ENCODE peak calls at places on chromosomes 5 and 9, in four cellular contexts. K, R, Y and B are unnamed samples.

GRCh38 chr9:98742325-98743280 is 33.9 kb upstream of the GABBR2 start:
- DNase-seq in K (no peak), R (peak), Y (no peak), B (no peak)

GRCh38 chr5:142829821-142830220 is 59.6 kb downstream of the ARHGAP26 start:
- DNase-seq in R (no peak), K (no peak), Y (no peak), B (no peak)

GRCh38 chr5:691817-692529 is 1.2 kb downstream of the TPPP start:
- DNase-seq in R (no peak), K (no peak), Y (peak), B (no peak)

GRCh38 chr5:122940890-122941289 is 95.5 kb downstream of the SNX24 start:
- DNase-seq in R (no peak), K (no peak), Y (no peak), B (no peak)

GRCh38 chr5:27784317-27784716 is 745.9 kb upstream of the CDH9 start:
- DNase-seq in R (no peak), Y (no peak), K (no peak), B (no peak)

GRCh38 chr5:139660916-139661814 is 13.0 kb downstream of the CXXC5 start:
- DNase-seq in R (peak), Y (peak), K (peak), B (no peak)

GRCh38 chr5:73705364-73705763 is 79.4 kb downstream of the ARHGEF28 start:
- DNase-seq in Y (no peak), K (no peak), R (no peak), B (no peak)

GRCh38 chr9:37191403-37192089 is 71.2 kb downstream of the ZCCHC7 start:
- DNase-seq in Y (no peak), R (no peak), K (no peak), B (no peak)

GRCh38 chr9:79581794-79582193 is 10.0 kb downstream of the TLE4 start:
- DNase-seq in R (peak), K (no peak), Y (no peak), B (no peak)

GRCh38 chr9:36165766-36166149 is 3.4 kb upstream of the CCIN start:
- DNase-seq in R (no peak), Y (no peak), K (no peak), B (no peak)

GRCh38 chr5:135883441-135883840 is 12.2 kb downstream of the IL9 start:
- DNase-seq in Y (no peak), R (no peak), K (no peak), B (no peak)

GRCh38 chr9:98081477-98082219 is 25.1 kb downstream of the NANS start:
- DNase-seq in Y (no peak), R (no peak), K (no peak), B (no peak)

GRCh38 chr5:168239325-168239724 is 52.1 kb upstream of the WWC1 start:
- DNase-seq in Y (no peak), R (no peak), K (no peak), B (no peak)

GRCh38 chr5:127830157-127830556 is 127.0 kb downstream of the CCDC192 start:
- DNase-seq in K (no peak), Y (no peak), R (no peak), B (no peak)

GRCh38 chr5:167688731-167689130 is 602.7 kb upstream of the WWC1 start:
- DNase-seq in R (no peak), K (no peak), Y (no peak), B (no peak)

GRCh38 chr5:60945760-60946253 is 802 bp downstream of the NDUFAF2 start:
- DNase-seq in Y (peak), K (no peak), R (peak), B (peak)

GRCh38 chr5:143041972-143042770 is 272.0 kb downstream of the ARHGAP26 start:
- DNase-seq in R (no peak), K (no peak), Y (no peak), B (no peak)

GRCh38 chr5:172680921-172681320 is 39.9 kb downstream of the NEURL1B start:
- DNase-seq in R (no peak), Y (no peak), K (peak), B (no peak)

GRCh38 chr9:137411670-137412380 is 11.1 kb downstream of the EXD3 start:
- DNase-seq in R (peak), K (peak), Y (no peak), B (no peak)

GRCh38 chr5:158819840-158820620 is 279.7 kb downstream of the EBF1 start:
- DNase-seq in R (no peak), K (no peak), Y (no peak), B (no peak)

GRCh38 chr9:109453210-109453842 is 44.8 kb downstream of the PTPN3 start:
- DNase-seq in K (no peak), R (peak), Y (peak), B (no peak)

GRCh38 chr9:116966199-116966598 is 279.1 kb downstream of the TRIM32 start:
- DNase-seq in R (no peak), K (no peak), Y (no peak), B (no peak)

GRCh38 chr9:78900500-78900899 is 603.6 kb downstream of the PSAT1 start:
- DNase-seq in K (no peak), Y (no peak), R (no peak), B (no peak)

GRCh38 chr9:69299316-69299715 is 25.7 kb upstream of the ENTREP1 start:
- DNase-seq in Y (no peak), R (no peak), K (no peak), B (no peak)

GRCh38 chr5:172713113-172713808 is 57.7 kb downstream of the DUSP1 start:
- DNase-seq in R (no peak), K (peak), Y (peak), B (peak)

GRCh38 chr9:107049046-107049824 is 186.3 kb downstream of the ZNF462 start:
- DNase-seq in K (no peak), Y (no peak), R (no peak), B (no peak)

GRCh38 chr5:72141440-72142271 is 34.4 kb downstream of the MAP1B start:
- DNase-seq in K (peak), R (peak), Y (no peak), B (no peak)

GRCh38 chr9:136405481-136405880 is 4.9 kb downstream of the ENTR1 start:
- DNase-seq in K (no peak), Y (no peak), R (no peak), B (no peak)

GRCh38 chr5:150213530-150213929 is 23.7 kb downstream of the SLC6A7 start:
- DNase-seq in R (no peak), K (no peak), Y (no peak), B (no peak)

GRCh38 chr5:139064613-139065012 is 133.6 kb downstream of the SIL1 start:
- DNase-seq in K (no peak), R (no peak), Y (no peak), B (no peak)

GRCh38 chr5:24539625-24540024 is 105.2 kb downstream of the CDH10 start:
- DNase-seq in K (no peak), R (no peak), Y (no peak), B (no peak)

GRCh38 chr5:14323466-14323865 is 180.3 kb downstream of the TRIO start:
- DNase-seq in Y (no peak), R (no peak), K (no peak), B (no peak)

GRCh38 chr9:81906656-81907055 is 21.6 kb upstream of the SPATA31D4 start:
- DNase-seq in R (no peak), K (no peak), Y (no peak), B (no peak)

GRCh38 chr9:87119328-87119881 is 172.1 kb upstream of the GAS1 start:
- DNase-seq in K (peak), R (peak), Y (peak), B (no peak)

GRCh38 chr5:116813906-116814305 is 239.3 kb upstream of the SEMA6A start:
- DNase-seq in K (no peak), R (no peak), Y (no peak), B (no peak)
- H3K27ac ChIP-seq in K (no peak), R (no peak), Y (no peak), B (no peak)

DNA sequence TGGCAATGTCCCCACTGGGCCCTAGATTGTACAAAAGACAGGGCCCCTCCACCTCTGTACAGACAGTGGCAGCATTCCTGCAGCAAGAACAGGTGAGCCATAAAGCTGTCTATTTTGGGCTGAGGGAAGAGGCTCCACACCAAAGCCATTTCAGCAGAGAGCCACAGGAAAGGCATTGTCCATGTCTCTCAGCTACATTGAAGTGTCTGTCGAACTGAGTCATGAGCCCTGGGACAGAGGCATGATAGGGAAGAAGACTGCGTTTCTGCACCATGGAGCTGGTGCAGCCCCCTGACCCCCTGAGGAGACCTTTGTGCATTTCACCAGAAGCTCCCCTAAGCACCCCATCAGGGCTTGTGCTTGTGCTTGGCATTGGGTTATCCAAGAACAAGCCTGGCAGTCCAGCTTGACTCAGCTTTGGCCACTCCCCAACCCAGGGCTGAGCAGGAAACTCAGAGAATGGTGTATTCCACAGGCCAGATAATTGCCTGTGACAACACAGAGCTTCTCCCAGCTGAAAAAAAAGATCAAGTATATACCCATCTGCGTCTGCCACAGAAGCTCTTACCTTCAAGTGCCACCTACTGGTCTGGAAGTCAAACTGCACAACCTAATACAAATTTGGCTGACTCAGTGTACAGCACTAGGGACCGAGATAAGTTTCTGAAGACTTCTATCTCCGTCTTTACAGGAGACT is 5.9 kb upstream of the FRMD3 start:
- DNase-seq in R (no peak), K (no peak), Y (peak), B (no peak)
- H3K27ac ChIP-seq in R (no peak), K (no peak), Y (no peak), B (no peak)

DNA sequence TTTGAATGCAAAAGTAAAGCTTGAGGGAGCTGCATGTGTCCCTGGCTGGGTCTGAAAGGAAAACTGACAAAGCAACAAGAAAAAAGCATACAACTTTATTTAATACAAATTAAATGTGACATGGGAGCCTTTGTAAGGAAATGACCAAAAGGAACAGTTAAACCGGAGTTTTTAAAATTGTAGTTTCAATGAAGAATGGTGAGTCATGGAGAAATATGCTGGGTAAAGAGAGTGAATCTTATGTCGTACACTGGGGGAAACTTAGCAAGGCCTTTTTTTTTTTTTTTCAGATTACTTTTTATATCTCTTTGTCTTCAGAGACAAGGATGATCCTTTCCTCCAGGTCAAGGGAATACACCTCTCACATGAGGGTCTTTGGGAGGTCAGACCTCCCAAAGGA is 50.1 kb upstream of the FBXL17 start:
- DNase-seq in Y (no peak), R (no peak), K (no peak), B (no peak)
- H3K27ac ChIP-seq in Y (no peak), R (no peak), K (no peak), B (no peak)

DNA sequence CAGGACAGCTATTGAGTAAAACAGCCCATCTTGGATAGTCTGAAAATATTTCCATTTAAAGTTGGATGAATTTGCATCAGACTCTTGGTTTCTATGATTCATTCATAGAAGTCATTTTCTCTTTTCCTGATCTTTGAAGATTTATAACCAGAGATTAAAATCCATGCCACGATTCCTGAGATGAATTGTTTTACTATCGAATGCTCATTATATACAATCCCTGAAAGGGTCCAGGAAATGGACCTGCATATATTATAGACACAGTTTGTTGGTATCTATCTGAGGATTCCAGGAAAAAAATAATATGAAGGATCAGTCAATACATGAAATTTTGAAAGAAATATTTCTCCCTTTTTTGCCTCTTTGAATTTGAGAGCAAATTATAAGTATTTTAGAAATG is 99.0 kb downstream of the ICE1 start:
- DNase-seq in R (no peak), Y (no peak), K (no peak), B (no peak)
- H3K27ac ChIP-seq in R (no peak), Y (peak), K (no peak), B (no peak)

DNA sequence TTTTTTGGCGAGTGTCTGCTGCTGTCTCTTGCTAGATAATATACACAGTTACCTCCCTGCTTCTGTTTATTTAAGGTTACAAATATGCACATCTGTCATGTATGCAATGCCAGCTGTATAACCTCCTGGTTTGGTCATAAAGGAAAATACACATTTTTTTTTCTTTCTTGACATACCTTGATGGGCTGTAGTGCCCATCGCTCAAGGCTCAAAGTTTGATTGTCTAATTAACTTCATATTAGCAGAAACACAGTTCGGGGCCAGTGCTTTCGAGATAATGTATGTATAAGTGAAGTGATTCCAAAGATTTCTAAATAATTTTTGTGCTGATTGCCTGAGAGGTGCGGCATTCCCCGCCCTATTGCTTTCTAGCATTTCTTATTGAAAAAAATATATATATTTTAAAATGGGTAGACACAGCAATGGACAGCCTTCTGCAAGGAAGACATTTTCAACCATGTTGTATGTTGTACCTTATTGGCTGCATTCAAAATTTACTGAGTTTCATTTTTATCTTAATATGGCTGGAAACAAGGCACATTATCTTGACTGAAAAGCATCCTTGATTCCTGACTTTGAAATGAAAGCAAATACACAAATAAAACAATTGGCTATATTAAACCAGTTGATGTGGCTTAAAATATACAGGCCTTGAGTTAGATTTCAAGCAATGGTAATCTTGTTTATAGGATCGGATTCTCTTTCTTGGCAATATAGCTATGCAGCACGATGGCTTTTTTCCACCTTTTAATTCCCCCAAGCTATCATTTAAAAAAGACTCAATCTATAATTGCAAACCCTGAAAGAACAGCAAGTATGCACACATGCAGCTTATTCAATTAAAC is 206.1 kb downstream of the MEF2C start:
- DNase-seq in K (no peak), R (no peak), Y (no peak), B (no peak)
- H3K27ac ChIP-seq in K (no peak), R (no peak), Y (no peak), B (peak)

GRCh38 chr9:89484475-89485404 is 13.2 kb downstream of the SEMA4D start:
- DNase-seq in K (no peak), Y (no peak), R (no peak), B (no peak)
- H3K27ac ChIP-seq in K (no peak), Y (no peak), R (no peak), B (no peak)

GRCh38 chr5:69528015-69528414 is 32.0 kb upstream of the GTF2H2C start:
- DNase-seq in Y (no peak), K (no peak), R (no peak), B (no peak)

GRCh38 chr5:69528609-69529008 is 31.4 kb upstream of the GTF2H2C start:
- DNase-seq in Y (no peak), R (no peak), K (no peak), B (no peak)

GRCh38 chr5:69526660-69527059 is 33.3 kb upstream of the GTF2H2C start:
- DNase-seq in R (no peak), Y (no peak), K (no peak), B (no peak)

GRCh38 chr5:69527128-69527745 is 32.8 kb upstream of the GTF2H2C start:
- DNase-seq in K (no peak), R (no peak), Y (no peak), B (no peak)

DNA sequence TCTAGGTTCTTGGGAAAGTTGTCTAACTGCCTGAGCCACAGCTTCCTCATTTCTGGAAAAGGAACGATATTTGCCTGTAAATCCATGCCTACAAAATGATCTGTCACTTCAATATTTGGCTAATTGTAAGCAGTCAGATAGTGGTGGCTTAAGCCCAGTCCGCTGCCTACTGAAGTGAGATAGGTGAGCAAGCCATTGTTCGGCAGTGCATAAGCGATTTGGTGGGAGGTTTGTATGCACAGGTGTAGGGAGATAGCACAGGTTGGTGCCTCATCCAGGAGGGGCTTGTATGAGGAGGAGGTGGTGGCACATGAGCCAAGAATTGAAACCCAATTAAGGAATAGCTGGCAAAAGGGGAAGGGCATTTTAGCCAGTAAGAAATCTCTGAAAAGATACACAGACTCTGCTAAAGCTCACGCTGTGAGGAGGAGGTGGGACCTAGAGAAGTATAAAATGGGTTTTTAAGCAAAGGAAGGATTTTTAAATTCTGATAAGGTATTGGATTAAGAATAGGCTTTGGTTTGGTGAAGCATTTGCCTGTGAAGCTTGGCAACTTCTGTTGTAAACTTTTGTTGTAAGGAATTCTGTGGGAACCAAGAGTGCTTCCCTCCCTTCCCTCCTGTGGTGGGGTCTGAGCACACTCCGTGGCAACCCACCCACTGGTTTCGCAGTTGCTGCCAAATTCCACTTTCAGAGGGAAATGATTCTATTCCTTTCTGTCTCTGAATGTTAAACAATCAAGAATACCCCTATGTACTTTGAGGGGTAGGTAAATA is 28.8 kb upstream of the GTF2H2C start:
- DNase-seq in Y (no peak), K (no peak), R (no peak), B (no peak)
- H3K27ac ChIP-seq in Y (no peak), K (no peak), R (no peak), B (no peak)

GRCh38 chr5:170319281-170319680 is 21.7 kb upstream of the LCP2 start:
- DNase-seq in K (no peak), R (no peak), Y (no peak), B (no peak)
- H3K27ac ChIP-seq in K (no peak), R (no peak), Y (no peak), B (no peak)

DNA sequence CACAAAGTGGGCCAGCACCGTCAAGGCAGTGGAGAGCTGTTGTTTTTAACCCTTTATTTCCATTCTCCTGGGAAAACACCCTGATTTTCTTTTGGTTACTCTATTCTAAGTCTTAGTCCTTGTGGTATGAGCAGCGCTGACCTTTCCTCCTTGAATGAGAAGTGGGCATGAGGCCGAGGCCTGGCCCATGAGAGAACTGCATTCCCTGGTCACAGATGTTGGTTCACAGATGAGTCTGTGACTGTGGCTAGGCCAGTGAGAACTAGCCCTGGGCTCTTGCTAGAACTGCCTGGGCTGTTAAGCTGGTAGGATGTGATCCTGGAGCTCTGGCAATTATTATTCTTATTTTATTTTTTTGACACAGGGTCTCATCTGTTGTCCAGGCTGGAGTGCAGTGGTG is 71.7 kb upstream of the KLF9 start:
- DNase-seq in Y (no peak), R (no peak), K (no peak), B (no peak)
- H3K27ac ChIP-seq in Y (no peak), R (no peak), K (no peak), B (no peak)

GRCh38 chr9:7089391-7089790 is 331.6 kb downstream of the KDM4C start:
- DNase-seq in K (no peak), Y (no peak), R (no peak), B (no peak)
- H3K27ac ChIP-seq in K (no peak), Y (no peak), R (no peak), B (no peak)